ENCODE peak calls at places on chromosome 7, in seven cellular contexts. C, W, T, Z, S, I and N are unnamed samples.

GRCh38 chr7:92831716-92832622 is 4.4 kb downstream of the CDK6 start:
- DNase-seq in C (no peak), W (no peak), T (peak; percentile 86), Z (no peak), S (no peak), I (no peak), N (no peak)

GRCh38 chr7:84841809-84842208 is 345.0 kb downstream of the SEMA3D start:
- DNase-seq in C (no peak), W (no peak), T (peak; percentile 11), Z (no peak), S (no peak), I (no peak), N (no peak)

GRCh38 chr7:132109768-132110167 is 466.5 kb downstream of the PLXNA4 start:
- DNase-seq in C (no peak), W (no peak), T (no peak), Z (no peak), S (no peak), I (no peak), N (no peak)

GRCh38 chr7:40447345-40447744 is 312.5 kb downstream of the SUGCT start:
- DNase-seq in C (no peak), W (no peak), T (no peak), Z (no peak), S (no peak), I (no peak), N (no peak)

GRCh38 chr7:47988496-47989386 is 9.3 kb upstream of the HUS1 start:
- DNase-seq in C (no peak), W (peak; percentile 45), T (no peak), Z (no peak), S (no peak), I (no peak), N (no peak)

GRCh38 chr7:45574521-45575500 is 643 bp downstream of the ADCY1 start:
- DNase-seq in C (no peak), W (no peak), T (no peak), Z (no peak), S (no peak), I (no peak), N (peak; percentile 79)

GRCh38 chr7:38881015-38881414 is 28.0 kb downstream of the VPS41 start:
- DNase-seq in C (no peak), W (no peak), T (no peak), Z (no peak), S (no peak), I (no peak), N (no peak)

GRCh38 chr7:157041004-157041403 is 30.5 kb upstream of the MNX1 start:
- DNase-seq in C (no peak), W (no peak), T (no peak), Z (no peak), S (no peak), I (no peak), N (peak; percentile 22)

GRCh38 chr7:28075674-28076358 is 104.8 kb downstream of the JAZF1 start:
- DNase-seq in C (no peak), W (no peak), T (no peak), Z (no peak), S (no peak), I (no peak), N (no peak)

GRCh38 chr7:155208681-155209477 is 88.8 kb upstream of the INSIG1 start:
- DNase-seq in C (no peak), W (no peak), T (no peak), Z (no peak), S (peak; percentile 35), I (no peak), N (peak; percentile 78)

GRCh38 chr7:133712544-133712943 is 414.6 kb upstream of the LRGUK start:
- DNase-seq in C (no peak), W (no peak), T (no peak), Z (no peak), S (no peak), I (no peak), N (no peak)

GRCh38 chr7:37230221-37230620 is 218.4 kb downstream of the ELMO1 start:
- DNase-seq in C (no peak), W (no peak), T (no peak), Z (no peak), S (peak; percentile 54), I (no peak), N (no peak)

GRCh38 chr7:40694041-40694809 is 559.4 kb downstream of the SUGCT start:
- DNase-seq in C (no peak), W (no peak), T (no peak), Z (no peak), S (no peak), I (no peak), N (no peak)

GRCh38 chr7:102205915-102206314 is 80.8 kb upstream of the SH2B2 start:
- DNase-seq in C (no peak), W (no peak), T (no peak), Z (no peak), S (no peak), I (no peak), N (no peak)

GRCh38 chr7:8284606-8285005 is 22.6 kb upstream of the ICA1 start:
- DNase-seq in C (no peak), W (no peak), T (no peak), Z (no peak), S (peak; percentile 14), I (no peak), N (no peak)

GRCh38 chr7:22718200-22718711 is 8.7 kb upstream of the IL6 start:
- DNase-seq in C (no peak), W (no peak), T (peak; percentile 74), Z (peak; percentile 65), S (no peak), I (no peak), N (no peak)

GRCh38 chr7:80806653-80807052 is 112.2 kb downstream of the SEMA3C start:
- DNase-seq in C (no peak), W (no peak), T (no peak), Z (no peak), S (no peak), I (no peak), N (no peak)

GRCh38 chr7:157432541-157432956 is 95.7 kb downstream of the DNAJB6 start:
- DNase-seq in C (no peak), W (peak; percentile 59), T (peak; percentile 26), Z (no peak), S (no peak), I (no peak), N (peak; percentile 65)

GRCh38 chr7:143878884-143879283 is 23.1 kb downstream of the TCAF1 start:
- DNase-seq in C (no peak), W (no peak), T (no peak), Z (no peak), S (no peak), I (no peak), N (no peak)

GRCh38 chr7:87316846-87317545 is 28.5 kb upstream of the CROT start:
- DNase-seq in C (no peak), W (no peak), T (peak; percentile 94), Z (peak; percentile 31), S (no peak), I (no peak), N (no peak)

GRCh38 chr7:132519936-132520335 is 56.3 kb downstream of the PLXNA4 start:
- DNase-seq in C (no peak), W (no peak), T (no peak), Z (no peak), S (no peak), I (no peak), N (peak; percentile 21)

GRCh38 chr7:49822862-49823261 is 49.4 kb downstream of the VWC2 start:
- DNase-seq in C (no peak), W (no peak), T (no peak), Z (no peak), S (no peak), I (no peak), N (no peak)

GRCh38 chr7:142854505-142855400 is at the start of gene EPHB6:
- DNase-seq in C (peak; percentile 28), W (peak; percentile 72), T (no peak), Z (peak; percentile 4), S (peak; percentile 86), I (peak; percentile 50), N (peak; percentile 89)

GRCh38 chr7:38311329-38311937 is 38.0 kb upstream of the TARP start:
- DNase-seq in C (no peak), W (no peak), T (no peak), Z (no peak), S (no peak), I (no peak), N (no peak)

GRCh38 chr7:157482517-157483120 is 145.8 kb downstream of the DNAJB6 start:
- DNase-seq in C (no peak), W (no peak), T (no peak), Z (no peak), S (no peak), I (no peak), N (no peak)

GRCh38 chr7:140672382-140673062 is at the start of gene ADCK2:
- DNase-seq in C (peak; percentile 32), W (peak; percentile 30), T (no peak), Z (no peak), S (peak; percentile 56), I (peak; percentile 41), N (no peak)

GRCh38 chr7:151304856-151305255 is 36.8 kb upstream of the NUB1 start:
- DNase-seq in C (no peak), W (no peak), T (no peak), Z (no peak), S (no peak), I (no peak), N (no peak)